ENCODE peak calls at places on chromosomes 16 and 17, in five cellular contexts. One of them, this sample, is unnamed.

GRCh38 chr17:78504156-78504925 is 72.9 kb downstream of the DNAH17 start:
- DNase-seq in SHP77 treated with DMSO at 0.1 percent for 48 hours: no peak
- DNase-seq in cardiac fibroblast: no peak
- DNase-seq in mammary epithelial cell: no peak
- DNase-seq in ecto neural progenitor cell: no peak
- DNase-seq in this sample: no peak

GRCh38 chr17:51455211-51455610 is 194.9 kb downstream of the UTP18 start:
- DNase-seq in SHP77 treated with DMSO at 0.1 percent for 48 hours: no peak
- DNase-seq in cardiac fibroblast: no peak
- DNase-seq in mammary epithelial cell: no peak
- DNase-seq in ecto neural progenitor cell: no peak
- DNase-seq in this sample: no peak

GRCh38 chr16:71255721-71256120 is 25.2 kb upstream of the HYDIN start:
- DNase-seq in SHP77 treated with DMSO at 0.1 percent for 48 hours: peak
- DNase-seq in cardiac fibroblast: no peak
- DNase-seq in mammary epithelial cell: no peak
- DNase-seq in ecto neural progenitor cell: no peak
- DNase-seq in this sample: no peak

GRCh38 chr17:48960834-48961515 is 7.4 kb downstream of the GIP start:
- DNase-seq in SHP77 treated with DMSO at 0.1 percent for 48 hours: no peak
- DNase-seq in cardiac fibroblast: no peak
- DNase-seq in mammary epithelial cell: no peak
- DNase-seq in ecto neural progenitor cell: peak
- DNase-seq in this sample: no peak

GRCh38 chr17:76204277-76204676 is 36.0 kb downstream of the RNF157 start:
- DNase-seq in SHP77 treated with DMSO at 0.1 percent for 48 hours: no peak
- DNase-seq in cardiac fibroblast: peak
- DNase-seq in mammary epithelial cell: peak
- DNase-seq in ecto neural progenitor cell: no peak
- DNase-seq in this sample: no peak

GRCh38 chr17:918102-918740 is 61.4 kb downstream of the NXN start:
- DNase-seq in SHP77 treated with DMSO at 0.1 percent for 48 hours: no peak
- DNase-seq in cardiac fibroblast: no peak
- DNase-seq in mammary epithelial cell: no peak
- DNase-seq in ecto neural progenitor cell: no peak
- DNase-seq in this sample: no peak

GRCh38 chr17:34719569-34719968 is 140.2 kb downstream of the TMEM132E start:
- DNase-seq in SHP77 treated with DMSO at 0.1 percent for 48 hours: no peak
- DNase-seq in cardiac fibroblast: no peak
- DNase-seq in mammary epithelial cell: no peak
- DNase-seq in ecto neural progenitor cell: no peak
- DNase-seq in this sample: no peak

GRCh38 chr17:5540321-5540720 is 44.0 kb downstream of the NLRP1 start:
- DNase-seq in SHP77 treated with DMSO at 0.1 percent for 48 hours: no peak
- DNase-seq in cardiac fibroblast: no peak
- DNase-seq in mammary epithelial cell: no peak
- DNase-seq in ecto neural progenitor cell: no peak
- DNase-seq in this sample: peak

GRCh38 chr17:66507103-66507923 is 204.9 kb downstream of the PRKCA start:
- DNase-seq in SHP77 treated with DMSO at 0.1 percent for 48 hours: no peak
- DNase-seq in cardiac fibroblast: peak
- DNase-seq in mammary epithelial cell: peak
- DNase-seq in ecto neural progenitor cell: no peak
- DNase-seq in this sample: peak

GRCh38 chr17:71633391-71633849 is 487.4 kb upstream of the SOX9 start:
- DNase-seq in SHP77 treated with DMSO at 0.1 percent for 48 hours: no peak
- DNase-seq in cardiac fibroblast: peak
- DNase-seq in mammary epithelial cell: peak
- DNase-seq in ecto neural progenitor cell: no peak
- DNase-seq in this sample: no peak

GRCh38 chr17:14745122-14745521 is 444.2 kb downstream of the HS3ST3B1 start:
- DNase-seq in SHP77 treated with DMSO at 0.1 percent for 48 hours: no peak
- DNase-seq in cardiac fibroblast: peak
- DNase-seq in mammary epithelial cell: peak
- DNase-seq in ecto neural progenitor cell: no peak
- DNase-seq in this sample: no peak